ENCODE peak calls at places on chromosomes 16 and 17, in four cellular contexts. S is mesenchymal stem cell, Y is fibroblast of lung, K is HCT116. I is an unnamed sample.

GRCh38 chr16:30659507-30660423 is 1.5 kb downstream of the FBRS start:
- DNase-seq in Y (peak), S (peak), K (no peak), I (peak)

GRCh38 chr16:87464691-87465300 is 28.0 kb downstream of the ZCCHC14 start:
- DNase-seq in K (no peak), Y (peak), S (peak), I (peak)

GRCh38 chr17:66514227-66514806 is 211.9 kb downstream of the PRKCA start:
- DNase-seq in Y (peak), S (peak), K (no peak), I (peak)

GRCh38 chr17:266219-266618 is 84.8 kb upstream of the DOC2B start:
- DNase-seq in Y (no peak), K (no peak), S (no peak), I (no peak)

GRCh38 chr17:32927201-32927723 is 691 bp upstream of the TMEM98 start:
- DNase-seq in S (peak), Y (no peak), K (no peak), I (peak)

GRCh38 chr17:48883171-48883570 is 9.4 kb upstream of the ATP5MC1 start:
- DNase-seq in S (no peak), Y (no peak), K (no peak), I (no peak)

GRCh38 chr17:47231334-47231733 is 22.2 kb downstream of the MYL4 start:
- DNase-seq in S (no peak), Y (no peak), K (no peak), I (no peak)

GRCh38 chr17:67730706-67731105 is 13.0 kb downstream of the NOL11 start:
- DNase-seq in Y (no peak), S (no peak), K (no peak), I (no peak)

GRCh38 chr16:78642621-78643285 is 543.3 kb downstream of the WWOX start:
- DNase-seq in Y (no peak), K (no peak), S (no peak), I (no peak)

GRCh38 chr16:82675300-82675699 is 48.5 kb downstream of the CDH13 start:
- DNase-seq in S (no peak), K (no peak), Y (no peak), I (no peak)

GRCh38 chr17:78131172-78132085 is 858 bp downstream of the TMC8 start:
- DNase-seq in S (no peak), K (no peak), Y (no peak), I (peak)
- H3K9ac ChIP-seq in S (no peak), K (peak), Y (no peak), I (no peak)

DNA sequence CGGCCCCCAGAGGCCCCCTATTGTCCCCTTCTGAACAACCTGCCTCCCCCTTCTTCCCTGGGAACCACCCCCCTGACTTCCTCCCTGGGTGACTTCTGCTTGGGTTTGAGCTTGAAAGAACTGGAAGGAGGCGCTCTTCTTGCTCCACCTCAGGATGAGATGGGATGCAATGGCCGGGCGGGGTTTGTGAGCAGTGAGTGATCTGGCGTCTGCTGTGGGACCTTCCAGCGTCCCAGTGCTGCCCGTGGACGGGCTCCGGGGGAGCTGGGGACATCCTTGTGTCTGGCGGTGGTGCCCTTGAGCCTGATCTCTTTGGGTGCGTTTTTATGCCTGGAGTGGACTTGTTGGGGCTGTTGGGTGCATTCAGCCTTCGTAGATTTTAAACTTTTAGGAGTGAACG is 11.6 kb downstream of the MGRN1 start:
- DNase-seq in Y (no peak), S (no peak), K (no peak), I (no peak)
- H3K27ac ChIP-seq in Y (no peak), S (no peak), K (no peak), I (no peak)

DNA sequence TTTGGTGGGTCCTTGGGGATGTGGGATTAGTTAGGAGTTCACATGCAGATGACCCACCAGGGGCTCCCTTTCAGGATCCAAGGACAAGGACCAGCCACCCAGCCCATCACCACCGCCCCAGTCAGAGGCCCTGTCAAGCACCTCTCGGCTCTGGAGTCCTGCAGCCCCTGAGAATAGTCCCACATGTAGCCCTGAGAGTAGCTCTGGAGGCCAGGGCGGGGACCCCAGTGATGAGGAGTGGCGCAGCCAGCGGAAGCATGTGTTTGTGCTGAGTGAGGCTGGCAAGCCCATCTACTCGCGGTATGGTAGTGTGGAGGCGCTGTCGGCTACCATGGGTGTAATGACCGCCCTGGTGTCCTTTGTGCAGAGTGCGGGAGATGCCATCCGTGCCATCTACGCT is 2.4 kb downstream of the MON1B start:
- DNase-seq in S (no peak), K (no peak), Y (no peak), I (no peak)
- H3K4me2 ChIP-seq in S (no peak), K (no peak), Y (no peak), I (no peak)

GRCh38 chr16:24141466-24141865 is 114.7 kb upstream of the CACNG3 start:
- DNase-seq in K (no peak), S (no peak), Y (no peak), I (no peak)

GRCh38 chr16:24139282-24139681 is 116.9 kb upstream of the CACNG3 start:
- DNase-seq in S (no peak), Y (no peak), K (no peak), I (no peak)

GRCh38 chr16:24145927-24146326 is 110.2 kb upstream of the CACNG3 start:
- DNase-seq in Y (no peak), K (no peak), S (no peak), I (no peak)

GRCh38 chr16:24138024-24138423 is 118.1 kb upstream of the CACNG3 start:
- DNase-seq in Y (no peak), S (no peak), K (no peak), I (no peak)

DNA sequence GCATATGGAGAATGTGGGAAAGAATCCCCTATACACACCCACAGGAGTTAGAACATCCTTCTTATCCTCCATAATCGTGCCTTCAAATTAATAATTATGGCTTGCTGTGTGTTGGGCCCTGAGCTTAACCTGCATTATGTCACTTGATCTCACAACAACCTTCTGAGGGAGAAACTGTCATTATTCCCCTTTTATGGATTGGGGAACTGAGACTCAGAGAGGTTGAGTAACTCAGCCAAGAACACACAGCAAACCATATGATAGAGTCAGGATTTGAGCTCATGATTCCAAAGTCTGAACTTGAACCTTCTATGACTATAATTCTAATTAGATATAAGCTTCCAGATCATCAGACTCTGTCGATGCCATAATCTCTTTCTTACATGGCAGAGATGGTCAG is 114.2 kb upstream of the CACNG3 start:
- DNase-seq in S (no peak), Y (no peak), K (no peak), I (no peak)
- H3K9ac ChIP-seq in S (no peak), Y (no peak), K (no peak), I (no peak)

GRCh38 chr16:15854061-15854460 is 2.8 kb downstream of the MYH11 start:
- DNase-seq in S (no peak), Y (no peak), K (no peak), I (no peak)
- H3K27ac ChIP-seq in S (no peak), Y (no peak), K (no peak), I (no peak)

GRCh38 chr17:81094744-81095607 is 60.0 kb downstream of the BAIAP2 start:
- DNase-seq in Y (peak), S (peak), K (peak), I (peak)

GRCh38 chr17:81093576-81094223 is 58.7 kb downstream of the BAIAP2 start:
- DNase-seq in Y (no peak), K (no peak), S (no peak), I (no peak)

GRCh38 chr17:81092518-81093095 is 57.7 kb downstream of the BAIAP2 start:
- DNase-seq in K (no peak), S (no peak), Y (no peak), I (no peak)

GRCh38 chr17:81095608-81095888 is 60.6 kb downstream of the BAIAP2 start:
- DNase-seq in K (no peak), S (no peak), Y (no peak), I (no peak)

GRCh38 chr17:81094224-81094743 is 59.3 kb downstream of the BAIAP2 start:
- DNase-seq in Y (no peak), S (no peak), K (no peak), I (no peak)
- H3K4me2 ChIP-seq in Y (no peak), S (peak), K (peak), I (peak)

GRCh38 chr16:2196981-2197511 is 641 bp upstream of the CASKIN1 start:
- DNase-seq in Y (no peak), S (no peak), K (no peak), I (peak)

GRCh38 chr16:2196162-2196980 is at the start of gene CASKIN1:
- DNase-seq in S (no peak), Y (no peak), K (no peak), I (peak)

GRCh38 chr16:2195316-2196161 is 866 bp downstream of the CASKIN1 start:
- DNase-seq in K (no peak), S (no peak), Y (no peak), I (no peak)

GRCh38 chr16:2194166-2194834 is 2.1 kb downstream of the CASKIN1 start:
- DNase-seq in Y (peak), K (no peak), S (peak), I (peak)

GRCh38 chr16:2194852-2195315 is 1.5 kb downstream of the CASKIN1 start:
- DNase-seq in S (peak), Y (peak), K (no peak), I (peak)
- H3K9ac ChIP-seq in S (no peak), Y (no peak), K (no peak), I (no peak)

GRCh38 chr17:64004218-64004770 is 6.1 kb downstream of the PRR29 start:
- DNase-seq in S (no peak), K (no peak), Y (no peak), I (no peak)

GRCh38 chr17:64006361-64007088 is 8.4 kb downstream of the PRR29 start:
- DNase-seq in K (no peak), S (no peak), Y (no peak), I (no peak)

GRCh38 chr17:64003526-64004121 is 5.5 kb downstream of the PRR29 start:
- DNase-seq in Y (no peak), K (no peak), S (no peak), I (no peak)

GRCh38 chr17:64005734-64006167 is 7.6 kb downstream of the PRR29 start:
- DNase-seq in K (no peak), Y (no peak), S (no peak), I (peak)

GRCh38 chr17:64004903-64005733 is 7.0 kb downstream of the PRR29 start:
- DNase-seq in S (no peak), Y (no peak), K (no peak), I (no peak)
- H3K27ac ChIP-seq in S (no peak), Y (no peak), K (no peak), I (no peak)

I was measured in GM23248.